ENCODE peak calls at places on chromosome 9, in four cellular contexts. O is GM13977, K is colonic mucosa, M is endothelial cell. U is an unnamed sample.
A peak's percentile ranks its signal among the peaks of the same experiment; 100 is the strongest.

GRCh38 chr9:81687521-81688261 is 1.7 kb downstream of the TLE1 start:
- DNase-seq in O (peak; percentile 25), K (peak; percentile 65), M (peak; percentile 50), U (peak; percentile 80)

GRCh38 chr9:89535461-89535860 is 37.5 kb upstream of the SEMA4D start:
- DNase-seq in O (no peak), K (no peak), M (no peak), U (no peak)

GRCh38 chr9:94018628-94019027 is 63.5 kb upstream of the BARX1 start:
- DNase-seq in M (no peak), K (no peak), O (no peak), U (no peak)

GRCh38 chr9:14345586-14346237 is 31.8 kb upstream of the NFIB start:
- DNase-seq in M (peak; percentile 35), K (no peak), O (no peak), U (peak; percentile 86)

GRCh38 chr9:119289740-119290139 is 79.5 kb downstream of the BRINP1 start:
- DNase-seq in O (peak; percentile 58), K (peak; percentile 57), M (peak; percentile 71), U (no peak)

GRCh38 chr9:136394312-136395305 is 5.4 kb downstream of the SNAPC4 start:
- DNase-seq in O (no peak), K (no peak), M (no peak), U (no peak)

GRCh38 chr9:132008184-132008781 is 71.4 kb downstream of the MED27 start:
- DNase-seq in O (no peak), M (no peak), K (no peak), U (no peak)

GRCh38 chr9:35791321-35791921 is at the start of gene NPR2:
- DNase-seq in M (peak; percentile 31), K (no peak), O (no peak), U (no peak)

GRCh38 chr9:36401179-36401740 is 1.2 kb upstream of the RNF38 start:
- DNase-seq in M (no peak), K (peak; percentile 71), O (peak; percentile 93), U (no peak)

DNA sequence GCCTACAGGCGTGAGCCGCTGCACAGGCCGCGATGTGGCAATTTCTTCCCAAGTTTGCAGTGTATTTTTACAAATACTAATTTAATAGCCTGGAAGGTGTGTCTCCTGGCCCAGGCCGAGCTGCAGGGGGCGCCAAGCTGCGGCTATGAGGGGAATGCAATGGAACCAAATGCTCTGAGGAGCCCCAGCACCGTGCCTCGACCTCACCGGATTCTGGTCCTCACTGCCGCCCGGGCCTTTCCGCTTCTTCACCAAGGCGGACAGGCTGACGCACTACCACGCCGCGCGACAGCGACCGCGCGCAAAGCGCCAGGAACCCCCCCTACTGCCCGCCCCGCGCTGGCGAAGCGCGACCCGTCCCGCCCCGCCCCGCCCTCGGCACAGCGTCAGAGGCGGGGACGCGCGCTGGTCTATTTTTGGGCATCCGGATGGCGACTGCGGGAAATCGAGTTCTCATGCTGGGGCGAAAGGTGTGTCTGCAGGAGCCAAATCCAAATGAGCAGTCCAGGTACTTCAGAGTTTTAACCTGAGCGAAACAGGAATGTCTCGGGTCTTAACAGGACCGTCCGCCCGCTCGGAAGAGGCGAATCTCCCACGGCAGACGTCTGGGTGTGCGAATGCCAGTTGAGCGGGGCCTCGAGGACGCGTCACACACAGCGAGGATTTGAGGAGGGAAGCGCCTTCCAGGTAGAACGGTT is 31.7 kb upstream of the PRXL2C start:
- DNase-seq in M (peak; percentile 80), K (peak; percentile 76), O (peak; percentile 44), U (peak; percentile 82)
- TF ChIP-seq CTCF in M (peak; percentile 50), K (peak; percentile 34), O (no peak), U (no peak)

GRCh38 chr9:133658442-133659431 is 22.6 kb downstream of the DBH start:
- DNase-seq in M (no peak), O (no peak), K (peak; percentile 53), U (peak; percentile 44)

GRCh38 chr9:133656211-133657119 is 20.3 kb downstream of the DBH start:
- DNase-seq in K (no peak), M (no peak), O (no peak), U (peak; percentile 69)

GRCh38 chr9:133654736-133655657 is 18.8 kb downstream of the DBH start:
- DNase-seq in O (no peak), K (no peak), M (no peak), U (peak; percentile 81)

GRCh38 chr9:133655701-133656100 is 19.5 kb downstream of the DBH start:
- DNase-seq in O (no peak), K (no peak), M (no peak), U (peak; percentile 56)

GRCh38 chr9:133657120-133657661 is 21.0 kb downstream of the DBH start:
- DNase-seq in O (no peak), M (no peak), K (no peak), U (peak; percentile 74)
- TF ChIP-seq CTCF in O (no peak), M (no peak), K (no peak), U (no peak)

GRCh38 chr9:130893250-130894101 is 3.1 kb downstream of the QRFP start:
- DNase-seq in K (no peak), O (no peak), M (peak; percentile 41), U (peak; percentile 69)
- TF ChIP-seq CTCF in K (peak; percentile 35), O (no peak), M (no peak), U (peak; percentile 15)

DNA sequence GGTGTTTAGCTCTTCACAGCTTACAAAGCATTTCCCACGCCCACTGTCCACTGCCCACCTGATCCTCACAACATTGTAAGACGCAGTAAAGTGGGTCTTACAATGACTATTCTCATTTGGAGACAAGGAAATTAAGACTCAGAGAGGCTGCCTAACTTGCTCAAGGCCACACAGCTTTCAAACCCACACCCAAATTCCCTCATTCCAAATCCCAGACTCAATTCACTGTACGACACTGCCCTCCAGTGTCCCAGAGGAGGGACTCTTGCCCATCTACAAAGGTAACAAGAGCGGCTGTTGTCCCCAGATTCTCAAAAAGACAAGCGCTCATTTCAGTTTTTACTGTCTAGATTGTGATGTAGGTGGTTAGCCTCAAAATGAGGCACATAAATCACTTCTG is 184.6 kb downstream of the ACTL7B start:
- DNase-seq in M (no peak), K (no peak), O (no peak), U (no peak)
- TF ChIP-seq CTCF in M (peak; percentile 18), K (no peak), O (no peak), U (no peak)

GRCh38 chr9:129720181-129720864 is 32.5 kb downstream of the PTGES start:
- DNase-seq in M (peak; percentile 64), K (no peak), O (no peak), U (no peak)
- TF ChIP-seq CTCF in M (peak; percentile 70), K (no peak), O (peak; percentile 4), U (no peak)

GRCh38 chr9:91659529-91660294 is 236.1 kb upstream of the NFIL3 start:
- DNase-seq in K (no peak), O (no peak), M (peak; percentile 42), U (no peak)
- TF ChIP-seq CTCF in K (peak; percentile 18), O (peak; percentile 49), M (peak; percentile 62), U (peak; percentile 18)

GRCh38 chr9:120875954-120876841 is 790 bp downstream of the PHF19 start:
- DNase-seq in K (peak; percentile 95), O (peak; percentile 96), M (peak; percentile 44), U (peak; percentile 90)
- TF ChIP-seq CTCF in K (no peak), O (no peak), M (no peak), U (no peak)